ENCODE peak calls at places on chromosomes 11 and 22, in eight cellular contexts. K is body of pancreas, M is sigmoid colon, W is H1, D is esophagus squamous epithelium, A is suprapubic skin, E is transverse colon, P is right lobe of liver. V is an unnamed sample.

GRCh38 chr11:58640386-58641023 is 18.0 kb downstream of the CNTF start:
- DNase-seq in A (no peak), K (peak), M (no peak), P (no peak), D (no peak), W (no peak), E (no peak), V (no peak)

GRCh38 chr11:15923169-15923568 is 433.2 kb downstream of the SOX6 start:
- DNase-seq in D (no peak), E (no peak), W (no peak), P (no peak), A (no peak), K (no peak), M (no peak), V (no peak)

GRCh38 chr22:40728731-40729189 is 49.5 kb downstream of the MCHR1 start:
- DNase-seq in K (no peak), A (no peak), W (no peak), M (no peak), P (no peak), E (peak), D (no peak), V (peak)

GRCh38 chr11:113505541-113506375 is 30.6 kb upstream of the DRD2 start:
- DNase-seq in P (no peak), D (no peak), W (no peak), K (no peak), A (no peak), E (no peak), M (no peak), V (peak)

GRCh38 chr11:128613300-128613995 is 26.1 kb upstream of the ETS1 start:
- DNase-seq in W (no peak), K (no peak), P (no peak), E (no peak), M (no peak), D (no peak), A (no peak), V (no peak)

GRCh38 chr11:380491-380890 is 11.2 kb downstream of the B4GALNT4 start:
- DNase-seq in D (no peak), M (no peak), A (no peak), W (no peak), P (no peak), E (no peak), K (no peak), V (no peak)

GRCh38 chr11:61488651-61489291 is 19.8 kb upstream of the LRRC10B start:
- DNase-seq in W (no peak), M (no peak), P (peak), D (no peak), K (peak), A (no peak), E (peak), V (no peak)

GRCh38 chr22:43993072-43993760 is 30.9 kb upstream of the PARVB start:
- DNase-seq in D (no peak), E (peak), P (no peak), A (no peak), M (peak), W (peak), K (peak), V (no peak)

GRCh38 chr11:17014321-17014773 is at the start of gene PLEKHA7:
- DNase-seq in W (no peak), P (peak), M (peak), K (no peak), D (no peak), E (peak), A (no peak), V (no peak)

GRCh38 chr11:73142128-73142377 is at the start of gene FCHSD2:
- DNase-seq in D (no peak), K (no peak), A (no peak), M (no peak), W (no peak), E (no peak), P (no peak), V (no peak)

GRCh38 chr11:118953265-118953664 is 2.8 kb upstream of the UPK2 start:
- DNase-seq in A (no peak), W (no peak), E (no peak), D (no peak), K (no peak), P (no peak), M (no peak), V (no peak)

GRCh38 chr22:50059185-50059880 is 1.2 kb upstream of the TTLL8 start:
- DNase-seq in E (no peak), A (no peak), W (peak), M (no peak), D (no peak), P (peak), K (no peak), V (no peak)

GRCh38 chr11:35285471-35285870 is 133.9 kb downstream of the SLC1A2 start:
- DNase-seq in A (no peak), M (no peak), P (no peak), D (no peak), K (no peak), W (no peak), E (no peak), V (no peak)

GRCh38 chr11:109527496-109527895 is 105.5 kb downstream of the C11orf87 start:
- DNase-seq in E (no peak), P (no peak), M (no peak), K (no peak), D (no peak), A (no peak), W (no peak), V (no peak)

GRCh38 chr11:121476379-121477032 is 23.7 kb upstream of the SORL1-AS1 start:
- DNase-seq in P (no peak), M (no peak), E (no peak), A (no peak), W (no peak), D (no peak), K (no peak), V (peak)

GRCh38 chr22:25903294-25903693 is 161.3 kb downstream of the MYO18B start:
- DNase-seq in W (peak), K (no peak), A (no peak), P (no peak), D (no peak), E (no peak), M (no peak), V (no peak)

GRCh38 chr11:40228671-40229070 is 1230.8 kb downstream of the LRRC4C start:
- DNase-seq in K (no peak), M (no peak), A (no peak), D (no peak), W (no peak), E (no peak), P (no peak), V (no peak)

GRCh38 chr11:105429421-105429965 is 180.4 kb upstream of the GRIA4 start:
- DNase-seq in K (no peak), A (no peak), W (no peak), E (no peak), D (no peak), P (no peak), M (no peak), V (no peak)

GRCh38 chr22:50282361-50283144 is 12.4 kb upstream of the MAPK11 start:
- DNase-seq in D (no peak), M (no peak), P (no peak), E (no peak), K (peak), A (no peak), W (no peak), V (no peak)

GRCh38 chr22:38163844-38164577 is 17.6 kb downstream of the PLA2G6 start:
- DNase-seq in E (no peak), D (no peak), W (no peak), A (no peak), K (peak), M (peak), P (peak), V (no peak)

GRCh38 chr22:37202706-37203105 is 9.6 kb downstream of the SSTR3 start:
- DNase-seq in A (peak), D (no peak), P (peak), E (no peak), K (no peak), M (peak), W (no peak), V (no peak)

GRCh38 chr11:10699072-10699471 is 5.5 kb upstream of the IRAG1 start:
- DNase-seq in P (no peak), K (no peak), E (no peak), A (no peak), D (no peak), M (no peak), W (no peak), V (no peak)

GRCh38 chr11:117976445-117976844 is 9.7 kb upstream of the IL10RA start:
- DNase-seq in P (no peak), M (no peak), K (no peak), E (no peak), A (no peak), W (no peak), D (no peak), V (no peak)

GRCh38 chr11:118902336-118903203 is 18.9 kb downstream of the CXCR5 start:
- DNase-seq in W (no peak), D (no peak), K (no peak), P (no peak), E (no peak), M (peak), A (no peak), V (no peak)

GRCh38 chr11:15724611-15725010 is 609.9 kb downstream of the INSC start:
- DNase-seq in E (no peak), P (no peak), A (no peak), W (no peak), K (no peak), M (no peak), D (no peak), V (no peak)

GRCh38 chr22:48882636-48883200 is 945.0 kb downstream of the BRD1 start:
- DNase-seq in W (no peak), M (peak), A (peak), P (peak), E (no peak), K (no peak), D (no peak), V (no peak)

GRCh38 chr11:75639752-75640151 is 29.1 kb downstream of the MAP6 start:
- DNase-seq in E (peak), D (no peak), W (no peak), M (peak), A (no peak), K (peak), P (peak), V (peak)

GRCh38 chr11:109362059-109362458 is 59.9 kb upstream of the C11orf87 start:
- DNase-seq in A (no peak), K (no peak), M (no peak), D (no peak), P (no peak), W (no peak), E (no peak), V (no peak)

GRCh38 chr11:56716379-56716854 is 17.5 kb downstream of the OR9G1 start:
- DNase-seq in A (no peak), E (peak), W (no peak), D (no peak), P (no peak), M (no peak), K (no peak), V (no peak)

GRCh38 chr11:6637871-6638270 is 17.7 kb downstream of the DCHS1 start:
- DNase-seq in W (no peak), E (no peak), P (peak), K (peak), M (peak), D (no peak), A (no peak), V (no peak)

GRCh38 chr11:17343907-17344306 is 7.7 kb upstream of the NCR3LG1 start:
- DNase-seq in P (no peak), K (no peak), A (no peak), W (no peak), M (no peak), E (no peak), D (no peak), V (no peak)

GRCh38 chr11:119773016-119773415 is 44.0 kb upstream of the NECTIN1 start:
- DNase-seq in A (no peak), M (no peak), D (no peak), W (no peak), K (no peak), E (no peak), P (no peak), V (no peak)

GRCh38 chr11:3984896-3985295 is 109.7 kb upstream of the RRM1 start:
- DNase-seq in W (peak), E (no peak), M (no peak), D (no peak), P (no peak), A (no peak), K (no peak), V (no peak)

GRCh38 chr11:9784602-9785315 is 120.9 kb downstream of the SWAP70 start:
- DNase-seq in M (no peak), E (no peak), P (no peak), W (no peak), A (no peak), D (no peak), K (no peak), V (no peak)

GRCh38 chr11:126371595-126371994 is 16.1 kb downstream of the ST3GAL4 start:
- DNase-seq in P (no peak), E (no peak), A (no peak), W (no peak), M (peak), D (no peak), K (no peak), V (no peak)

GRCh38 chr11:19506803-19507466 is 205.7 kb upstream of the NAV2 start:
- DNase-seq in K (no peak), M (no peak), P (peak), A (no peak), W (no peak), D (no peak), E (no peak), V (no peak)

DNA sequence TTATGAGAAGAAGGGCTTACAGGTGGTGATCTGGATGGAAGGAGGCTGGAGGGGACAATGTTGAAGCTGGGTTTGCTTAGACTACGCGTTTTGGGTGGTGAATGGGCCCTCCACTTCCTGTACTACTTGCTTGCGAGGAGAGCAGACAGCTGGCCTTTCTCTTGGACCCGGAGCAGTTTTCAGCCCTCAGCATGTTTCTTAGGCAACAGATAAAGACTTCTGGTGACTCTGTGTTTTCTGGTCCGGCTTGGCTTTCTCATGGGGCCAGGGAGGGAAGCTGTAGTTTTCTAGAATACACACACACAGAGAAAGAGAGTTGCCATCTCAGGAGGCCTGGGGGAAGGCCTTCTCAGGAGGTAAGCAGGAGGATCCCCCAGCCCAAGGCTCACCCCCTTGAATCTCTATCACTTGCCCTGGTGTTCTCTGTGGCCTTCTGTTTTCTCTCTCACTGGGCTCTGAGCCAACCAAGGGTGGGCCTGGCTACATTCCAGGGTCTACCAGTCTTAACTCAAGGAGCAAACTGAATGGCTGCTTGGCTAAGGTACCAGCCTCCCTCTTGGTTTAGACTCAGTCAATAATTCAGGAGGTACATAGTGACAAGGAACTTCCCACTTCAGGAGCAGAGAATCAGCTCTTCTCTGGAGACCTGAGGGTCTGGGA is 2.4 kb downstream of the CCS start:
- DNase-seq in A (no peak), K (peak), W (no peak), E (peak), M (peak), D (no peak), P (peak), V (no peak)
- H3K4me3 ChIP-seq in A (no peak), K (no peak), W (no peak), E (no peak), M (no peak), D (no peak), P (no peak), V (no peak)

DNA sequence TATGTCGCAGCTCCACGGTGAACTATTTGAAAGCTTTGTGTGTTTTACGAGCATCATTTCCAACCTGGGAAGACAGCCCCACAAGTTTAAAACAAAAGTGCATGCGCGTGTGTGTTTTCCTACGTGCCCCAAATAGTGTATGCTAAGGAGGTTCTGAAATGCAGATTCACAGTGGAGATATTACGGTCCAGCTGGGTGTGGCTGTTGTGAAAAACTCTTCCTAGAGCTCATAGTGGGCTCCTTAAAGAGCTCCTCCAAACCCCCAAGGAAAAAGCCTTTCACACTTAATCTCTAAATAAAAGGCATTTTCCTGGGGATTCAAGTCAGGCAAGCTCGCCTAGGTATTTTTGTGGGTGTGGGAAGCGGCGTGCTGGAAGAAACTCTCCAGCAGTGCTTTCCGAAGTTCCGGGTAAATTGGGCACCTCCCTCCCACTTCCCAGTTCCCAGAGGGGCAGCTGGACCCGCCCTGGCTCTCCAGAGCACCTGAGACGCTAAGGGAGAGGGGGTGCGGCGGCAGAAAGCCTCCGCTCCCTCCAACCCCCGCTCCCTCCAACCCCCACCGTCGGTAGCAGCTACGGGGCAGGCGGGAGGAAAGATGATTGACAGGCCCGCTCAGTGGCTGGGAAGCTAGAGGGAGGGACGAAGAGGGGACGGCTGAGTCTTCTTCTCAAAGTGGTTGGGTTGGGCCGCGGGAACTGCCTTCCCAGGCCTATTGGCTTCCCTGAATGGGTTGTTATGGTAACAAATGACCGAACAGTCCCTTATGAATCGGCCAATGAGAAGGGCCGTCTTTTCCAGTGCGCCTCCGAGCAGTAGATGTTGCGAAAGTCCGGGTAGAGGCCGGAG is 558 bp upstream of the PCF11 start:
- DNase-seq in M (peak), P (peak), W (peak), D (peak), E (peak), A (peak), K (peak), V (peak)
- TF ChIP-seq POLR2A in M (peak), P (peak), W (no peak), D (peak), E (no peak), A (peak), K (no peak), V (peak)

GRCh38 chr11:34197256-34197655 is 91.8 kb downstream of the NAT10 start:
- DNase-seq in A (no peak), W (no peak), M (no peak), K (no peak), E (no peak), D (no peak), P (no peak), V (no peak)
- TF ChIP-seq CTCF in A (no peak), W (no peak), M (no peak), K (no peak), E (no peak), D (no peak), P (no peak), V (no peak)

GRCh38 chr11:64851831-64852337 is 7.4 kb upstream of the CDC42BPG start:
- DNase-seq in P (no peak), K (no peak), M (no peak), W (no peak), A (no peak), E (peak), D (no peak), V (no peak)

GRCh38 chr11:64853709-64854108 is 9.3 kb upstream of the CDC42BPG start:
- DNase-seq in D (no peak), M (no peak), A (no peak), W (no peak), E (no peak), P (no peak), K (no peak), V (no peak)

GRCh38 chr11:64854157-64854533 is 9.7 kb upstream of the CDC42BPG start:
- DNase-seq in P (no peak), W (no peak), A (no peak), E (no peak), M (no peak), D (no peak), K (no peak), V (no peak)

GRCh38 chr11:64854534-64855502 is 10.4 kb upstream of the CDC42BPG start:
- DNase-seq in K (peak), P (no peak), D (no peak), E (peak), A (peak), W (no peak), M (peak), V (peak)

GRCh38 chr11:64852804-64853520 is 8.5 kb upstream of the CDC42BPG start:
- DNase-seq in D (no peak), M (no peak), K (no peak), E (no peak), W (no peak), A (no peak), P (no peak), V (no peak)
- H3K4me3 ChIP-seq in D (no peak), M (no peak), K (no peak), E (no peak), W (no peak), A (no peak), P (no peak), V (no peak)

GRCh38 chr11:116833816-116834534 is 3.4 kb downstream of the APOA1 start:
- DNase-seq in W (no peak), K (peak), A (no peak), E (no peak), D (no peak), M (no peak), P (peak), V (no peak)

GRCh38 chr11:116837231-116838091 is at the start of gene APOA1:
- DNase-seq in M (peak), A (no peak), W (no peak), D (no peak), P (peak), K (no peak), E (no peak), V (no peak)

GRCh38 chr11:116835042-116835772 is 2.2 kb downstream of the APOA1 start:
- DNase-seq in W (no peak), E (no peak), D (no peak), K (no peak), P (peak), A (no peak), M (peak), V (no peak)

GRCh38 chr11:116836648-116837023 is 786 bp downstream of the APOA1 start:
- DNase-seq in P (no peak), E (no peak), D (no peak), M (peak), A (no peak), W (no peak), K (no peak), V (no peak)

GRCh38 chr11:116835791-116836647 is 1.4 kb downstream of the APOA1 start:
- DNase-seq in P (peak), K (peak), A (no peak), M (peak), E (peak), W (peak), D (no peak), V (peak)
- TF ChIP-seq POLR2A in P (peak), K (no peak), A (no peak), M (no peak), E (no peak), W (no peak), D (no peak), V (no peak)

GRCh38 chr22:47626428-47627390 is 864.3 kb downstream of the TBC1D22A start:
- DNase-seq in D (no peak), P (no peak), A (no peak), K (no peak), M (peak), W (no peak), E (no peak), V (peak)
- TF ChIP-seq CTCF in D (no peak), P (no peak), A (no peak), K (no peak), M (no peak), W (peak), E (no peak), V (no peak)

V was measured in lower leg skin.